ENCODE peak calls at places on chromosomes 3 and 15, in five cellular contexts. One of them, this sample, is unnamed.

GRCh38 chr3:173399001-173399400 is 1.5 kb downstream of the NLGN1 start:
- DNase-seq in H9: no peak
- DNase-seq in mesenchymal stem cell: no peak
- DNase-seq in neuronal stem cell: no peak
- DNase-seq in trophoblast cell: no peak
- DNase-seq in this sample: no peak

GRCh38 chr3:4548769-4549168 is 55.6 kb downstream of the ITPR1 start:
- DNase-seq in trophoblast cell: no peak
- DNase-seq in mesenchymal stem cell: no peak
- DNase-seq in H9: no peak
- DNase-seq in neuronal stem cell: no peak
- DNase-seq in this sample: no peak

GRCh38 chr15:74722591-74722990 is 2.7 kb downstream of the CYP1A1 start:
- DNase-seq in neuronal stem cell: no peak
- DNase-seq in trophoblast cell: no peak
- DNase-seq in H9: no peak
- DNase-seq in mesenchymal stem cell: no peak
- DNase-seq in this sample: no peak

GRCh38 chr3:1082024-1082633 is 10.7 kb upstream of the CNTN6 start:
- DNase-seq in mesenchymal stem cell: peak; percentile 69
- DNase-seq in trophoblast cell: peak; percentile 10
- DNase-seq in neuronal stem cell: peak; percentile 44
- DNase-seq in H9: peak; percentile 64
- DNase-seq in this sample: peak; percentile 53

GRCh38 chr3:42652611-42653302 is 740 bp upstream of the ZBTB47 start:
- DNase-seq in trophoblast cell: peak; percentile 55
- DNase-seq in neuronal stem cell: no peak
- DNase-seq in H9: peak; percentile 58
- DNase-seq in mesenchymal stem cell: peak; percentile 83
- DNase-seq in this sample: peak; percentile 58

GRCh38 chr3:32686713-32687112 is 1.7 kb downstream of the CNOT10 start:
- DNase-seq in H9: no peak
- DNase-seq in trophoblast cell: no peak
- DNase-seq in neuronal stem cell: no peak
- DNase-seq in mesenchymal stem cell: peak; percentile 9
- DNase-seq in this sample: no peak

GRCh38 chr3:30655187-30655812 is 48.9 kb downstream of the TGFBR2 start:
- DNase-seq in mesenchymal stem cell: peak; percentile 55
- DNase-seq in H9: no peak
- DNase-seq in trophoblast cell: no peak
- DNase-seq in neuronal stem cell: no peak
- DNase-seq in this sample: no peak

GRCh38 chr3:197501496-197501878 is 54.3 kb downstream of the BDH1 start:
- DNase-seq in mesenchymal stem cell: no peak
- DNase-seq in H9: no peak
- DNase-seq in trophoblast cell: no peak
- DNase-seq in neuronal stem cell: no peak
- DNase-seq in this sample: no peak

GRCh38 chr3:15630646-15631350 is 29.3 kb downstream of the BTD start:
- DNase-seq in trophoblast cell: peak; percentile 55
- DNase-seq in neuronal stem cell: no peak
- DNase-seq in H9: no peak
- DNase-seq in mesenchymal stem cell: peak; percentile 83
- DNase-seq in this sample: no peak

GRCh38 chr3:158486200-158486599 is 84.8 kb upstream of the MLF1 start:
- DNase-seq in neuronal stem cell: no peak
- DNase-seq in mesenchymal stem cell: no peak
- DNase-seq in H9: no peak
- DNase-seq in trophoblast cell: no peak
- DNase-seq in this sample: no peak

GRCh38 chr3:183244219-183244618 is 8.8 kb upstream of the B3GNT5 start:
- DNase-seq in neuronal stem cell: no peak
- DNase-seq in mesenchymal stem cell: no peak
- DNase-seq in H9: no peak
- DNase-seq in trophoblast cell: no peak
- DNase-seq in this sample: no peak

GRCh38 chr15:52566889-52567288 is 1.9 kb downstream of the ARPP19 start:
- DNase-seq in H9: no peak
- DNase-seq in mesenchymal stem cell: no peak
- DNase-seq in trophoblast cell: no peak
- DNase-seq in neuronal stem cell: no peak
- DNase-seq in this sample: no peak

GRCh38 chr3:126484662-126485061 is 9.0 kb upstream of the ZXDC start:
- DNase-seq in neuronal stem cell: no peak
- DNase-seq in trophoblast cell: no peak
- DNase-seq in H9: no peak
- DNase-seq in mesenchymal stem cell: no peak
- DNase-seq in this sample: no peak

GRCh38 chr3:8499181-8499611 is 2.4 kb upstream of the LMCD1 start:
- DNase-seq in H9: peak; percentile 78
- DNase-seq in neuronal stem cell: peak; percentile 70
- DNase-seq in mesenchymal stem cell: no peak
- DNase-seq in trophoblast cell: peak; percentile 62
- DNase-seq in this sample: no peak

GRCh38 chr15:58909616-58910015 is 23.9 kb downstream of the SLTM start:
- DNase-seq in mesenchymal stem cell: peak; percentile 20
- DNase-seq in neuronal stem cell: no peak
- DNase-seq in trophoblast cell: no peak
- DNase-seq in H9: no peak
- DNase-seq in this sample: no peak

GRCh38 chr3:119817071-119817470 is 35.2 kb downstream of the NR1I2 start:
- DNase-seq in mesenchymal stem cell: no peak
- DNase-seq in H9: no peak
- DNase-seq in neuronal stem cell: no peak
- DNase-seq in trophoblast cell: no peak
- DNase-seq in this sample: no peak

GRCh38 chr3:157632081-157632480 is 128.9 kb upstream of the VEPH1 start:
- DNase-seq in trophoblast cell: no peak
- DNase-seq in mesenchymal stem cell: no peak
- DNase-seq in neuronal stem cell: no peak
- DNase-seq in H9: no peak
- DNase-seq in this sample: no peak

GRCh38 chr3:78858165-78858564 is 909.6 kb downstream of the ROBO1 start:
- DNase-seq in trophoblast cell: no peak
- DNase-seq in mesenchymal stem cell: no peak
- DNase-seq in H9: no peak
- DNase-seq in neuronal stem cell: no peak
- DNase-seq in this sample: no peak

GRCh38 chr15:58771621-58772235 is 626 bp downstream of the MINDY2 start:
- DNase-seq in H9: peak; percentile 70
- DNase-seq in mesenchymal stem cell: no peak
- DNase-seq in trophoblast cell: peak; percentile 44
- DNase-seq in neuronal stem cell: no peak
- DNase-seq in this sample: no peak

GRCh38 chr3:126746395-126747177 is 42.5 kb downstream of the CHCHD6 start:
- DNase-seq in neuronal stem cell: no peak
- DNase-seq in mesenchymal stem cell: peak; percentile 48
- DNase-seq in trophoblast cell: peak; percentile 29
- DNase-seq in H9: no peak
- DNase-seq in this sample: no peak

GRCh38 chr15:33145447-33145846 is 49.1 kb downstream of the FMN1 start:
- DNase-seq in trophoblast cell: peak; percentile 68
- DNase-seq in neuronal stem cell: no peak
- DNase-seq in H9: no peak
- DNase-seq in mesenchymal stem cell: no peak
- DNase-seq in this sample: no peak

GRCh38 chr3:105062853-105063252 is 303.9 kb upstream of the ALCAM start:
- DNase-seq in H9: no peak
- DNase-seq in neuronal stem cell: no peak
- DNase-seq in mesenchymal stem cell: no peak
- DNase-seq in trophoblast cell: no peak
- DNase-seq in this sample: no peak

GRCh38 chr3:156865732-156866131 is 39.6 kb downstream of the LEKR1 start:
- DNase-seq in neuronal stem cell: no peak
- DNase-seq in H9: no peak
- DNase-seq in mesenchymal stem cell: no peak
- DNase-seq in trophoblast cell: no peak
- DNase-seq in this sample: no peak

GRCh38 chr3:155995525-155996370 is 124.6 kb upstream of the KCNAB1 start:
- DNase-seq in trophoblast cell: no peak
- DNase-seq in H9: no peak
- DNase-seq in neuronal stem cell: peak; percentile 20
- DNase-seq in mesenchymal stem cell: peak; percentile 57
- DNase-seq in this sample: no peak

GRCh38 chr3:10268116-10268515 is 19.9 kb downstream of the TATDN2 start:
- DNase-seq in H9: no peak
- DNase-seq in neuronal stem cell: no peak
- DNase-seq in trophoblast cell: no peak
- DNase-seq in mesenchymal stem cell: no peak
- DNase-seq in this sample: no peak

GRCh38 chr3:51686512-51687215 is 15.6 kb downstream of the TEX264 start:
- DNase-seq in trophoblast cell: no peak
- DNase-seq in neuronal stem cell: no peak
- DNase-seq in mesenchymal stem cell: peak; percentile 7
- DNase-seq in H9: peak; percentile 53
- DNase-seq in this sample: no peak

DNA sequence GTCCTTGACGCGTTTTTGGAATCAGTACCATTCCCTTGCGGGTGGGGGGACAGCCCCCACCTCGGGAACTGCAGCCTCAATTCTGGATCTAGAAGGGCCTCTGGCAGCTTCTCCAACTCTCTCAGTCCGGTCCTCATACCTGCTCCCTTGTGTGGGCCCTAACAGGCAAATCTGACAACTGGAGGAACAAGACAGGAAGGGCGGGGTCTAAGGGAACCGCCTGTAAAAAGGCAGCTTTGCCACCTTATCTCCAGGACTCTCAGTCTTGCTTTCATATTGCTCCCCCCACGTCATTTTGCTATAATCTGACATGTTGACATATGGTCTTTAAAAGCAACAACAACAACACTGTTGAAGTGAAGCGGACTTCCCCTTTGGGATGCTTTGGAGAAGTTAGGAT is 866 bp upstream of the CHRNB4 start:
- DNase-seq in neuronal stem cell: no peak
- DNase-seq in mesenchymal stem cell: no peak
- DNase-seq in trophoblast cell: no peak
- DNase-seq in H9: no peak
- DNase-seq in this sample: no peak
- H2AFZ ChIP-seq in neuronal stem cell: peak overlapping the region; percentile 93
- H2AFZ ChIP-seq in mesenchymal stem cell: no peak overlapping the region
- H2AFZ ChIP-seq in trophoblast cell: no peak overlapping the region
- H2AFZ ChIP-seq in H9: no peak overlapping the region
- H2AFZ ChIP-seq in this sample: no peak overlapping the region

DNA sequence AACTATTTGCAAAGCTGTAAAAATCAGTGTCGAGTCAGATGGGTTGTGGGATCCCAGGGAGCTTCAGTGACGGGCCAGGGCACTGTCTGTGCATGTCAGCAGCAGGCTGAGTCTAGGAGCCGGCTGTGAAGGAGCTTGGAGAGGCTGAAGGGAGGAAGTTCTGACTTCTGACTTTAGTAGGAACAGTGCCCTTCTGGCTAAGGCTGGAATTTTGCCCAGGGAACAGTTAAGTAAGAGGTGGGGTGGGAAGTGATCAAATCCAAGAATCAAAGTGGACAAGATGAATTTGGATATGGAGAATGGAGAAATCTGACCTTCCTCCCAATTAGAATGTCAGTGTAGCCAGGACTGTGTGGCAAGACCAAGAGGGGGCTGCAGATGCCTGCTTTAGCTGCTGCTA is 77.9 kb downstream of the ABHD5 start:
- DNase-seq in H9: no peak
- DNase-seq in mesenchymal stem cell: no peak
- DNase-seq in neuronal stem cell: no peak
- DNase-seq in trophoblast cell: no peak
- DNase-seq in this sample: no peak
- H2BK12ac ChIP-seq in H9: no peak overlapping the region
- H2BK12ac ChIP-seq in mesenchymal stem cell: no peak overlapping the region
- H2BK12ac ChIP-seq in neuronal stem cell: no peak overlapping the region
- H2BK12ac ChIP-seq in trophoblast cell: no peak overlapping the region
- H2BK12ac ChIP-seq in this sample: no peak overlapping the region

DNA sequence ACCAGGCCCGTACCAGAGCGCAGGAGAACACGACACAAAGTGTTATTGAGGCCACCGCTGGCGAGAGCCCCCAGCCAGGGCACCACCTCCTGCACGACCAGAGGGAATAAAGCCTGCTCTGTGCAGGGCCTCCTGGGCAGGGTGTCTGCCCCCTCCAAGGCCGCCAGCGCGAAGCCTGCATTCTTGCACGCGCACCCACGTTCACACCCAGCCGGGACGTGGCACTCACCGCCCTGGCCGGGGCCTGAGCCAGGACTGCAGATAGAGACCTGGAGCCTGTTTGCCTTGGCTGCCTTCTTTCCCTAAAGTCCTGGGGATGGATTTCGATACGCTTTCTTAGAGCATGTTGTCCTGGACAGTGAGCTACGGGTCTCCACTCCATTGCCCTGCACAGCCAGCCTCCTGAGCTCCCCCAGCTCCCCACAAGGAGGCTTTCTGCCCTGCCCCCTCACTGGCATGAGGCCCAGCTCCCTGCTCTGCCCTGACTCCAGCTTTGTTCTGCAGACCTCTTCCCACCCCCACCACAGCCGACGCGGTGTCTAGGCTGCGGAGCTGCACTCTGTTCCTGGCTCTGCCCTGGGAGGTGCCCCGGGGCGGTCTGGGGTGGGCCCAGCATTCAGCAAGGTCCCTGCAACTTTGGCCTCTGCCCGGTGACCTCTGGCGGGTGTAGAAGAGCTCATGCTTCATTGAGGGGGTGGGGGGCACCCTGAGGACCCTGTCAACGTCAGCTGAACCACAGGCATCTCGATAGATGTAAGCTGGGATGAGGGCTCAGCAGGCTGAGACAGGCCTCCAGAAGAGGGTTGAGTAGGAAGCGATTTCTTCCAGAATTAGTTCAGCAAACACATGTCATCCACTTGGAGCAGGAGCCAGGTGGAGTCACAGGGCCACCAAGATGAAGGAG is 145.0 kb downstream of the LRRK1 start:
- DNase-seq in H9: peak; percentile 26
- DNase-seq in mesenchymal stem cell: no peak
- DNase-seq in trophoblast cell: no peak
- DNase-seq in neuronal stem cell: no peak
- DNase-seq in this sample: no peak
- H2AFZ ChIP-seq in H9: no peak overlapping the region
- H2AFZ ChIP-seq in mesenchymal stem cell: no peak overlapping the region
- H2AFZ ChIP-seq in trophoblast cell: no peak overlapping the region
- H2AFZ ChIP-seq in neuronal stem cell: no peak overlapping the region
- H2AFZ ChIP-seq in this sample: no peak overlapping the region

GRCh38 chr15:27438403-27439375 is 467.7 kb downstream of the GABRG3 start:
- DNase-seq in neuronal stem cell: no peak
- DNase-seq in trophoblast cell: no peak
- DNase-seq in mesenchymal stem cell: no peak
- DNase-seq in H9: no peak
- DNase-seq in this sample: no peak
- H2BK12ac ChIP-seq in neuronal stem cell: no peak overlapping the region
- H2BK12ac ChIP-seq in trophoblast cell: no peak overlapping the region
- H2BK12ac ChIP-seq in mesenchymal stem cell: no peak overlapping the region
- H2BK12ac ChIP-seq in H9: no peak overlapping the region
- H2BK12ac ChIP-seq in this sample: no peak overlapping the region

GRCh38 chr15:71526061-71526460 is 284.3 kb upstream of the NR2E3 start:
- DNase-seq in mesenchymal stem cell: peak; percentile 43
- DNase-seq in trophoblast cell: no peak
- DNase-seq in H9: no peak
- DNase-seq in neuronal stem cell: no peak
- DNase-seq in this sample: no peak
- H2AFZ ChIP-seq in mesenchymal stem cell: no peak overlapping the region
- H2AFZ ChIP-seq in trophoblast cell: no peak overlapping the region
- H2AFZ ChIP-seq in H9: no peak overlapping the region
- H2AFZ ChIP-seq in neuronal stem cell: no peak overlapping the region
- H2AFZ ChIP-seq in this sample: no peak overlapping the region

GRCh38 chr3:138012526-138012925 is 2.6 kb downstream of the CLDN18 start:
- DNase-seq in H9: no peak
- DNase-seq in trophoblast cell: peak; percentile 75
- DNase-seq in neuronal stem cell: no peak
- DNase-seq in mesenchymal stem cell: no peak
- DNase-seq in this sample: no peak
- H2BK12ac ChIP-seq in H9: no peak overlapping the region
- H2BK12ac ChIP-seq in trophoblast cell: no peak overlapping the region
- H2BK12ac ChIP-seq in neuronal stem cell: no peak overlapping the region
- H2BK12ac ChIP-seq in mesenchymal stem cell: no peak overlapping the region
- H2BK12ac ChIP-seq in this sample: no peak overlapping the region

GRCh38 chr15:35838422-35839150 is 292.6 kb upstream of the DPH6 start:
- DNase-seq in mesenchymal stem cell: no peak
- DNase-seq in trophoblast cell: no peak
- DNase-seq in H9: no peak
- DNase-seq in neuronal stem cell: no peak
- DNase-seq in this sample: no peak
- H2AFZ ChIP-seq in mesenchymal stem cell: no peak overlapping the region
- H2AFZ ChIP-seq in trophoblast cell: no peak overlapping the region
- H2AFZ ChIP-seq in H9: no peak overlapping the region
- H2AFZ ChIP-seq in neuronal stem cell: peak overlapping the region; percentile 39
- H2AFZ ChIP-seq in this sample: peak overlapping the region; percentile 26